ENCODE peak calls at places on chromosomes 4 and X, in six cellular contexts. One of them, this sample, is unnamed.
A peak's percentile ranks its signal among the peaks of the same experiment; 100 is the strongest.

GRCh38 chr4:67198757-67199156 is 346.5 kb downstream of the CENPC start:
- DNase-seq in IMR-90: no peak
- DNase-seq in mesenchymal stem cell: peak; percentile 57
- DNase-seq in mesendoderm: peak; percentile 64
- DNase-seq in H9: peak; percentile 31
- DNase-seq in H1: no peak
- DNase-seq in this sample: no peak

GRCh38 chr4:76704133-76704881 is 193.6 kb downstream of the SOWAHB start:
- DNase-seq in IMR-90: peak; percentile 81
- DNase-seq in mesenchymal stem cell: peak; percentile 76
- DNase-seq in mesendoderm: peak; percentile 65
- DNase-seq in H9: no peak
- DNase-seq in H1: no peak
- DNase-seq in this sample: no peak

GRCh38 chr4:119628281-119629141 is at the start of gene PDE5A:
- DNase-seq in IMR-90: peak; percentile 80
- DNase-seq in mesenchymal stem cell: peak; percentile 85
- DNase-seq in mesendoderm: peak; percentile 97
- DNase-seq in H9: peak; percentile 98
- DNase-seq in H1: peak; percentile 79
- DNase-seq in this sample: peak; percentile 87

GRCh38 chr4:25953740-25954139 is 39.7 kb downstream of the SMIM20 start:
- DNase-seq in IMR-90: peak; percentile 29
- DNase-seq in mesenchymal stem cell: no peak
- DNase-seq in mesendoderm: peak; percentile 47
- DNase-seq in H9: no peak
- DNase-seq in H1: no peak
- DNase-seq in this sample: no peak

GRCh38 chrX:114615765-114616164 is 31.9 kb downstream of the HTR2C start:
- DNase-seq in IMR-90: no peak
- DNase-seq in mesenchymal stem cell: no peak
- DNase-seq in mesendoderm: no peak
- DNase-seq in H9: no peak
- DNase-seq in H1: no peak
- DNase-seq in this sample: no peak

GRCh38 chrX:41558531-41558930 is 111.4 kb downstream of the NYX start:
- DNase-seq in IMR-90: peak; percentile 47
- DNase-seq in mesenchymal stem cell: peak; percentile 36
- DNase-seq in mesendoderm: no peak
- DNase-seq in H9: no peak
- DNase-seq in H1: no peak
- DNase-seq in this sample: no peak

GRCh38 chr4:176805155-176805554 is 12.4 kb upstream of the VEGFC start:
- DNase-seq in IMR-90: peak; percentile 66
- DNase-seq in mesenchymal stem cell: peak; percentile 59
- DNase-seq in mesendoderm: no peak
- DNase-seq in H9: no peak
- DNase-seq in H1: no peak
- DNase-seq in this sample: no peak

GRCh38 chr4:83248486-83248885 is 36.1 kb downstream of the COQ2 start:
- DNase-seq in IMR-90: peak; percentile 12
- DNase-seq in mesenchymal stem cell: no peak
- DNase-seq in mesendoderm: peak; percentile 48
- DNase-seq in H9: no peak
- DNase-seq in H1: no peak
- DNase-seq in this sample: no peak

GRCh38 chr4:185853841-185854240 is 41.8 kb upstream of the SORBS2 start:
- DNase-seq in IMR-90: no peak
- DNase-seq in mesenchymal stem cell: no peak
- DNase-seq in mesendoderm: no peak
- DNase-seq in H9: no peak
- DNase-seq in H1: no peak
- DNase-seq in this sample: no peak

GRCh38 chr4:15149234-15149841 is 147.1 kb downstream of the CPEB2 start:
- DNase-seq in IMR-90: peak; percentile 35
- DNase-seq in mesenchymal stem cell: no peak
- DNase-seq in mesendoderm: no peak
- DNase-seq in H9: no peak
- DNase-seq in H1: no peak
- DNase-seq in this sample: no peak

GRCh38 chr4:176539785-176540175 is 220.0 kb downstream of the SPCS3 start:
- DNase-seq in IMR-90: peak; percentile 34
- DNase-seq in mesenchymal stem cell: peak; percentile 62
- DNase-seq in mesendoderm: no peak
- DNase-seq in H9: no peak
- DNase-seq in H1: no peak
- DNase-seq in this sample: no peak

GRCh38 chr4:620851-621261 is 4.5 kb upstream of the PDE6B start:
- DNase-seq in IMR-90: no peak
- DNase-seq in mesenchymal stem cell: no peak
- DNase-seq in mesendoderm: no peak
- DNase-seq in H9: no peak
- DNase-seq in H1: no peak
- DNase-seq in this sample: no peak

GRCh38 chr4:44670466-44671199 is 7.6 kb upstream of the GUF1 start:
- DNase-seq in IMR-90: no peak
- DNase-seq in mesenchymal stem cell: no peak
- DNase-seq in mesendoderm: no peak
- DNase-seq in H9: no peak
- DNase-seq in H1: no peak
- DNase-seq in this sample: no peak

GRCh38 chrX:129875669-129876068 is 30.3 kb upstream of the UTP14A start:
- DNase-seq in IMR-90: peak; percentile 76
- DNase-seq in mesenchymal stem cell: peak; percentile 77
- DNase-seq in mesendoderm: no peak
- DNase-seq in H9: no peak
- DNase-seq in H1: no peak
- DNase-seq in this sample: no peak

GRCh38 chrX:131764224-131764623 is 220.3 kb downstream of the OR13H1 start:
- DNase-seq in IMR-90: no peak
- DNase-seq in mesenchymal stem cell: no peak
- DNase-seq in mesendoderm: no peak
- DNase-seq in H9: no peak
- DNase-seq in H1: no peak
- DNase-seq in this sample: no peak

GRCh38 chr4:10173039-10173753 is 56.6 kb upstream of the WDR1 start:
- DNase-seq in IMR-90: peak; percentile 59
- DNase-seq in mesenchymal stem cell: no peak
- DNase-seq in mesendoderm: peak; percentile 67
- DNase-seq in H9: peak; percentile 41
- DNase-seq in H1: no peak
- DNase-seq in this sample: no peak

GRCh38 chr4:111466821-111467605 is 678.2 kb upstream of the FAM241A start:
- DNase-seq in IMR-90: no peak
- DNase-seq in mesenchymal stem cell: peak; percentile 2
- DNase-seq in mesendoderm: no peak
- DNase-seq in H9: no peak
- DNase-seq in H1: no peak
- DNase-seq in this sample: no peak

GRCh38 chrX:40149286-40150175 is 51.8 kb upstream of the BCOR start:
- DNase-seq in IMR-90: no peak
- DNase-seq in mesenchymal stem cell: no peak
- DNase-seq in mesendoderm: no peak
- DNase-seq in H9: peak; percentile 49
- DNase-seq in H1: no peak
- DNase-seq in this sample: no peak

GRCh38 chr4:47640911-47641310 is 155.8 kb downstream of the ATP10D start:
- DNase-seq in IMR-90: peak; percentile 46
- DNase-seq in mesenchymal stem cell: no peak
- DNase-seq in mesendoderm: no peak
- DNase-seq in H9: no peak
- DNase-seq in H1: no peak
- DNase-seq in this sample: no peak

GRCh38 chrX:149284616-149285015 is 220.5 kb downstream of the IDS start:
- DNase-seq in IMR-90: no peak
- DNase-seq in mesenchymal stem cell: no peak
- DNase-seq in mesendoderm: no peak
- DNase-seq in H9: no peak
- DNase-seq in H1: no peak
- DNase-seq in this sample: no peak

GRCh38 chr4:155796031-155796430 is 37.2 kb downstream of the GUCY1B1 start:
- DNase-seq in IMR-90: peak; percentile 52
- DNase-seq in mesenchymal stem cell: peak; percentile 49
- DNase-seq in mesendoderm: peak; percentile 65
- DNase-seq in H9: peak; percentile 32
- DNase-seq in H1: no peak
- DNase-seq in this sample: no peak

GRCh38 chrX:38458071-38458470 is 103.3 kb upstream of the TSPAN7 start:
- DNase-seq in IMR-90: no peak
- DNase-seq in mesenchymal stem cell: no peak
- DNase-seq in mesendoderm: peak; percentile 33
- DNase-seq in H9: no peak
- DNase-seq in H1: no peak
- DNase-seq in this sample: no peak

GRCh38 chr4:4860381-4860802 is 927 bp downstream of the MSX1 start:
- DNase-seq in IMR-90: peak; percentile 35
- DNase-seq in mesenchymal stem cell: peak; percentile 57
- DNase-seq in mesendoderm: no peak
- DNase-seq in H9: no peak
- DNase-seq in H1: no peak
- DNase-seq in this sample: no peak

GRCh38 chr4:24103434-24104168 is 213.8 kb upstream of the PPARGC1A start:
- DNase-seq in IMR-90: peak; percentile 58
- DNase-seq in mesenchymal stem cell: peak; percentile 56
- DNase-seq in mesendoderm: no peak
- DNase-seq in H9: no peak
- DNase-seq in H1: no peak
- DNase-seq in this sample: no peak

GRCh38 chrX:101263766-101264165 is 27.4 kb downstream of the TAF7L start:
- DNase-seq in IMR-90: no peak
- DNase-seq in mesenchymal stem cell: no peak
- DNase-seq in mesendoderm: no peak
- DNase-seq in H9: no peak
- DNase-seq in H1: no peak
- DNase-seq in this sample: no peak

GRCh38 chr4:155392486-155393184 is 15.9 kb upstream of the MAP9 start:
- DNase-seq in IMR-90: peak; percentile 84
- DNase-seq in mesenchymal stem cell: peak; percentile 88
- DNase-seq in mesendoderm: peak; percentile 23
- DNase-seq in H9: no peak
- DNase-seq in H1: no peak
- DNase-seq in this sample: no peak

GRCh38 chrX:108396188-108396885 is 41.9 kb downstream of the COL4A6 start:
- DNase-seq in IMR-90: peak; percentile 38
- DNase-seq in mesenchymal stem cell: peak; percentile 15
- DNase-seq in mesendoderm: peak; percentile 90
- DNase-seq in H9: peak; percentile 42
- DNase-seq in H1: no peak
- DNase-seq in this sample: no peak
- H3K4me2 ChIP-seq in IMR-90: no peak overlapping the region
- H3K4me2 ChIP-seq in mesenchymal stem cell: no peak overlapping the region
- H3K4me2 ChIP-seq in mesendoderm: no peak overlapping the region
- H3K4me2 ChIP-seq in H9: peak overlapping the region; percentile 4
- H3K4me2 ChIP-seq in H1: peak overlapping the region; percentile 42
- H3K4me2 ChIP-seq in this sample: no peak overlapping the region

GRCh38 chr4:148052448-148052847 is 320.6 kb downstream of the ARHGAP10 start:
- DNase-seq in IMR-90: peak; percentile 42
- DNase-seq in mesenchymal stem cell: peak; percentile 43
- DNase-seq in mesendoderm: peak; percentile 61
- DNase-seq in H9: no peak
- DNase-seq in H1: no peak
- DNase-seq in this sample: no peak
- H2BK15ac ChIP-seq in IMR-90: no peak overlapping the region
- H2BK15ac ChIP-seq in mesenchymal stem cell: no peak overlapping the region
- H2BK15ac ChIP-seq in mesendoderm: no peak overlapping the region
- H2BK15ac ChIP-seq in H9: no peak overlapping the region
- H2BK15ac ChIP-seq in H1: no peak overlapping the region
- H2BK15ac ChIP-seq in this sample: no peak overlapping the region

GRCh38 chr4:74635074-74635473 is 159.2 kb downstream of the BTC start:
- DNase-seq in IMR-90: no peak
- DNase-seq in mesenchymal stem cell: no peak
- DNase-seq in mesendoderm: no peak
- DNase-seq in H9: no peak
- DNase-seq in H1: no peak
- DNase-seq in this sample: no peak
- H3K4me1 ChIP-seq in IMR-90: peaks cover 7% of the 10 kb centered on the region
- H3K4me1 ChIP-seq in mesenchymal stem cell: peaks cover 3% of the 10 kb centered on the region
- H3K4me1 ChIP-seq in mesendoderm: no peaks in the 10 kb centered on the region
- H3K4me1 ChIP-seq in H9: no peaks in the 10 kb centered on the region
- H3K4me1 ChIP-seq in H1: no peaks in the 10 kb centered on the region
- H3K4me1 ChIP-seq in this sample: peaks cover 1% of the 10 kb centered on the region

DNA sequence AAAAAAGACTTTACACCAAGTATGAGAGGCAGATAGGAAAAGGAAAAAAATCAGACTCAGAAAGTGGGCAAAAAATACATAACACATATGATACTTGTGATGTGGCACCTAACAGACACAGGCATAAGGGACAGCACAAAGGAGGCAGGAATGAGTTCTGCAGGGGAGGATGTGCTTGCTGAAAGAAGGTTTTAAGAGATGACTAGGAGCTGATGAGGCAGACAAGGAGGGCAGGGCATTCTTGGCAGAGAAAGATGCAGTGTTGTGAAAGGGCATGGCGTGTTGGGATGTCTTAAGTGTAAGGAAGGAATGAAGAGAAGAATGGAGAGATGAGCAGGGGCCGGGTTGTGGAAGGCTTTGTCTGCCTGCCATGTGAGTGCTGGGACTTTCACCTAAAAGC is 49.7 kb upstream of the TMEM154 start:
- DNase-seq in IMR-90: peak; percentile 11
- DNase-seq in mesenchymal stem cell: no peak
- DNase-seq in mesendoderm: no peak
- DNase-seq in H9: no peak
- DNase-seq in H1: no peak
- DNase-seq in this sample: no peak
- H3K4me2 ChIP-seq in IMR-90: no peak overlapping the region
- H3K4me2 ChIP-seq in mesenchymal stem cell: no peak overlapping the region
- H3K4me2 ChIP-seq in mesendoderm: no peak overlapping the region
- H3K4me2 ChIP-seq in H9: no peak overlapping the region
- H3K4me2 ChIP-seq in H1: no peak overlapping the region
- H3K4me2 ChIP-seq in this sample: no peak overlapping the region

DNA sequence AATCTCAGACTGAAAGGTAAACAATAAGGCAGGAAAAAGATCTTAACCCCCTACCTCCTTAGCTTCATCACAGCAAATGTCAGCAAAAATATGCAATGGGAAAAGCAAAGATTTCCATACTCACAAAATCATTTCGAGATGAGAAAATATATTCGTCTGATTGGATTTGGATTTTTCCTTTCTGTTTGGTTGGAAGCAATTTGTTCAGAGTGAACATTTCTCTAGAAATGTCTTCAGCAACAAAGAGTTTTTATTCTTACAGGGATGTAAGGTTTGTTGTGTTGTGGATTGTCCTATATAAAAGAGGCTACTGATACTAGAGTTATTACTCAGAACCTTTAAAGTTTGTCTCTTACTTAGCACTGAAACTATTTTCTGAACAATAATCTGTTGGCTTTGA is 23.8 kb downstream of the GRIA2 start:
- DNase-seq in IMR-90: no peak
- DNase-seq in mesenchymal stem cell: no peak
- DNase-seq in mesendoderm: no peak
- DNase-seq in H9: no peak
- DNase-seq in H1: no peak
- DNase-seq in this sample: no peak
- H2BK15ac ChIP-seq in IMR-90: no peak overlapping the region
- H2BK15ac ChIP-seq in mesenchymal stem cell: no peak overlapping the region
- H2BK15ac ChIP-seq in mesendoderm: no peak overlapping the region
- H2BK15ac ChIP-seq in H9: no peak overlapping the region
- H2BK15ac ChIP-seq in H1: no peak overlapping the region
- H2BK15ac ChIP-seq in this sample: no peak overlapping the region

This sample was measured in neuronal stem cell.